ENCODE peak calls at places on chromosome 18, in nine cellular contexts. F is nephron progenitor cell, V is AG04450, H is BJ, U is NB4, Q is Calu3, D is left ventricle myocardium inferior, I is AG04449, X is uterus. E is an unnamed sample.

GRCh38 chr18:73945130-73945792 is 202.4 kb downstream of the FBXO15 start:
- DNase-seq in F (no peak), V (no peak), H (no peak), U (no peak), Q (no peak), D (no peak), I (no peak), X (no peak), E (no peak)

GRCh38 chr18:79068299-79068945 is 772 bp upstream of the ATP9B start:
- DNase-seq in F (peak; percentile 8), V (no peak), H (no peak), U (no peak), Q (no peak), D (no peak), I (no peak), X (no peak), E (no peak)

GRCh38 chr18:51151568-51152511 is 45.6 kb downstream of the MEX3C start:
- DNase-seq in F (no peak), V (no peak), H (no peak), U (peak; percentile 45), Q (no peak), D (no peak), I (no peak), X (no peak), E (peak; percentile 64)

GRCh38 chr18:11074879-11075278 is 74.5 kb downstream of the PIEZO2 start:
- DNase-seq in F (no peak), V (no peak), H (no peak), U (no peak), Q (no peak), D (no peak), I (no peak), X (no peak), E (no peak)

GRCh38 chr18:4450065-4450676 is 4.9 kb downstream of the DLGAP1 start:
- DNase-seq in F (no peak), V (no peak), H (no peak), U (no peak), Q (no peak), D (no peak), I (no peak), X (no peak), E (no peak)

GRCh38 chr18:74197705-74198341 is 49.5 kb downstream of the TIMM21 start:
- DNase-seq in F (no peak), V (no peak), H (no peak), U (no peak), Q (peak; percentile 49), D (no peak), I (no peak), X (no peak), E (no peak)

GRCh38 chr18:9513971-9514512 is 38.7 kb downstream of the RALBP1 start:
- DNase-seq in F (no peak), V (peak; percentile 36), H (peak; percentile 31), U (no peak), Q (no peak), D (no peak), I (peak; percentile 23), X (no peak), E (no peak)

GRCh38 chr18:35376393-35376741 is 770 bp downstream of the ZNF396 start:
- DNase-seq in F (peak; percentile 31), V (no peak), H (no peak), U (peak; percentile 74), Q (peak; percentile 29), D (peak; percentile 22), I (no peak), X (no peak), E (no peak)

GRCh38 chr18:61019902-61020301 is 313.3 kb upstream of the CDH20 start:
- DNase-seq in F (no peak), V (no peak), H (no peak), U (no peak), Q (no peak), D (no peak), I (no peak), X (no peak), E (no peak)

GRCh38 chr18:76958692-76959341 is 136.5 kb downstream of the ZNF236 start:
- DNase-seq in F (no peak), V (no peak), H (no peak), U (no peak), Q (no peak), D (no peak), I (no peak), X (no peak), E (no peak)

GRCh38 chr18:7064346-7064745 is 53.3 kb downstream of the LAMA1 start:
- DNase-seq in F (no peak), V (no peak), H (no peak), U (no peak), Q (no peak), D (no peak), I (no peak), X (no peak), E (no peak)

GRCh38 chr18:63518178-63519012 is 23.8 kb upstream of the SERPINB12 start:
- DNase-seq in F (peak; percentile 69), V (peak; percentile 49), H (no peak), U (peak; percentile 83), Q (peak; percentile 69), D (no peak), I (peak; percentile 36), X (peak; percentile 27), E (peak; percentile 26)

GRCh38 chr18:3071676-3072075 is 58.7 kb upstream of the LPIN2 start:
- DNase-seq in F (no peak), V (no peak), H (no peak), U (no peak), Q (no peak), D (no peak), I (no peak), X (no peak), E (no peak)

GRCh38 chr18:77131652-77132368 is 773 bp downstream of the MBP start:
- DNase-seq in F (peak; percentile 65), V (no peak), H (no peak), U (peak; percentile 81), Q (peak; percentile 89), D (peak; percentile 69), I (no peak), X (peak; percentile 69), E (peak; percentile 51)

GRCh38 chr18:57942090-57942489 is 101.9 kb upstream of the NEDD4L start:
- DNase-seq in F (no peak), V (no peak), H (no peak), U (no peak), Q (no peak), D (no peak), I (no peak), X (no peak), E (no peak)

GRCh38 chr18:68847219-68847860 is 49.5 kb downstream of the CCDC102B start:
- DNase-seq in F (no peak), V (peak; percentile 11), H (no peak), U (peak; percentile 26), Q (no peak), D (no peak), I (no peak), X (no peak), E (no peak)

GRCh38 chr18:69897397-69898108 is 50.1 kb downstream of the CD226 start:
- DNase-seq in F (no peak), V (no peak), H (no peak), U (peak; percentile 43), Q (no peak), D (no peak), I (no peak), X (no peak), E (no peak)

GRCh38 chr18:24071029-24071428 is 56.5 kb downstream of the TTC39C start:
- DNase-seq in F (no peak), V (no peak), H (no peak), U (no peak), Q (no peak), D (no peak), I (no peak), X (no peak), E (no peak)

GRCh38 chr18:42781298-42781815 is 334.1 kb downstream of the RIT2 start:
- DNase-seq in F (no peak), V (no peak), H (no peak), U (no peak), Q (no peak), D (no peak), I (no peak), X (no peak), E (no peak)

DNA sequence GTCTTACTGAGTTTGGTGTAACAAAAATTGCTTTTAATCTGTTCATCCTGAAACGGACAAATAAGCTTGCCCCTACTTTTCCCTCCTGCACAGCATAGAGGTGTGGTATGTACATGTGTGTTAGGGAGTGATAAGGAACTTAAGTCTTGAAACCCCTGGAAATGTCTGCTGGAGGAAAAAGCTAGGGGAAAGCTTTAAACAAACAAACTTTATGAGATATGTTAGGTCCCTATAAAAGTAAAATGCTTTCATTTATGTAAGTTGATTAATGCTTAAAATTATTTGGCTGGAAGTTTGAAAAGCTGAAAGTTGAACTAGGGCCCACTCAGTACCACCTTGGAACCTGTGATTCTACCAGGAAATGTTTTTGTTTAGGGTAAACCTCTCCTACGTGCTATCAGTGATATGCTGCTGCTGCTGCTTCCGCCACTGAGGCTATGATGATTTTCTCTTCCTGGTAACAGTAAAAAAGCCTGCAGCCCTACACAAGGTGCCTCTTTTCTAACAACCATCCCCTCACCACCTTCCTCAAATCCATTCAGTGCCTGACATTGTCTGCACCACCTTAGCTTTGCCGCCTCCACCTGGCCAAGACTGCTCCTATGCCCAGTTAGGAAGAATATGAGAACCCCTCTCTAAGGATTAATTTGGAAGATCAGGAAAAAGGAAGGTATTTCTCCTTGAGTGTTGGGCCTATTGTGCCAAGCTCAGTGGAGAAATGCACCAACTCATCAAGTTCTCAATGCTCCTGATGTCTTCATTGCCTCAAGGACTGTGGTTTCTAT is 2.5 kb upstream of the YES1 start:
- DNase-seq in F (no peak), V (no peak), H (no peak), U (no peak), Q (peak; percentile 12), D (no peak), I (no peak), X (no peak), E (no peak)
- TF ChIP-seq CTCF in F (no peak), V (no peak), H (no peak), U (no peak), Q (no peak), D (no peak), I (no peak), X (no peak), E (no peak)

GRCh38 chr18:45232058-45232457 is 383.2 kb upstream of the SLC14A2 start:
- DNase-seq in F (no peak), V (no peak), H (no peak), U (no peak), Q (no peak), D (no peak), I (no peak), X (no peak), E (no peak)
- TF ChIP-seq CTCF in F (no peak), V (no peak), H (no peak), U (no peak), Q (no peak), D (no peak), I (no peak), X (no peak), E (no peak)

DNA sequence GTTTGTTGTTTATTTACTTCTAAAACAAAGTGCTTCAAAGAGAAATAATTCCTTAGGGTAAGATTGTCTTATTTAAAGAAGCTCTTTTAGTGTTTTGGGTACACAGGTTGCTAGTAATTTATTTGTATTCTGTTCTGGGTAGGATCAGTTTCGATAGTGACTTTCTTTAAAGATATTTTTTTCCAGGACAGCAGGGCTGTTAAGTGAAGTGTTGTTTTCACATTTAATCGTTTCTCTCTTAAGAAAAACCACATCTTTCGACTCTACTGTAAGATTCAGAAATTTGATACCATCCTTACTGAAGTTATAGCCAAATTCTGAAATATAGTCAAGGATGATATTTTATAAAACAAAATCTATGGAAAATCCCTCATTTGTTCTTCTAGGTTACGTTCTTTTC is 17.8 kb downstream of the TNFRSF11A start:
- DNase-seq in F (no peak), V (no peak), H (no peak), U (no peak), Q (no peak), D (no peak), I (no peak), X (no peak), E (no peak)
- TF ChIP-seq CTCF in F (no peak), V (no peak), H (no peak), U (no peak), Q (no peak), D (no peak), I (no peak), X (no peak), E (no peak)

GRCh38 chr18:48945953-48946217 is 4.9 kb downstream of the SMAD7 start:
- DNase-seq in F (no peak), V (no peak), H (no peak), U (no peak), Q (no peak), D (no peak), I (no peak), X (peak; percentile 8), E (no peak)
- TF ChIP-seq CTCF in F (no peak), V (no peak), H (no peak), U (no peak), Q (no peak), D (no peak), I (no peak), X (no peak), E (no peak)

E was measured in natural killer cell.